ENCODE peak calls at places on chromosomes 4 and X, in eight cellular contexts. W is GM12864, Q is endothelial cell of umbilical vein, N is colonic mucosa, R is fibroblast of lung, G is uterus, A is choroid plexus epithelial cell, P is OCI-LY7. H is an unnamed sample.

GRCh38 chr4:171650543-171650942 is 162.7 kb upstream of the GALNTL6 start:
- DNase-seq in W (no peak), A (no peak), N (no peak), R (no peak), P (no peak), G (no peak), Q (no peak), H (no peak)

GRCh38 chr4:82708982-82709381 is 89.6 kb downstream of the SCD5 start:
- DNase-seq in N (no peak), W (no peak), G (no peak), A (no peak), R (no peak), P (no peak), Q (peak), H (no peak)

GRCh38 chrX:54786972-54787371 is 11.1 kb downstream of the ITIH6 start:
- DNase-seq in R (no peak), W (no peak), Q (no peak), N (peak), P (peak), G (no peak), A (no peak), H (peak)

GRCh38 chr4:38294238-38294637 is 334.0 kb downstream of the PTTG2 start:
- DNase-seq in R (no peak), W (no peak), A (no peak), G (no peak), N (no peak), P (no peak), Q (no peak), H (no peak)

GRCh38 chr4:42927946-42928345 is 35.4 kb downstream of the GRXCR1 start:
- DNase-seq in W (no peak), R (no peak), G (no peak), N (no peak), P (no peak), Q (no peak), A (no peak), H (no peak)

GRCh38 chr4:106569151-106570029 is 200.8 kb upstream of the GIMD1 start:
- DNase-seq in A (peak), G (no peak), R (peak), W (no peak), N (no peak), Q (no peak), P (no peak), H (no peak)

GRCh38 chr4:56757270-56757746 is 64.2 kb downstream of the SPINK2 start:
- DNase-seq in W (no peak), P (peak), G (no peak), A (peak), R (peak), Q (no peak), N (no peak), H (peak)

GRCh38 chr4:140675599-140676231 is 80.5 kb downstream of the TBC1D9 start:
- DNase-seq in G (no peak), R (peak), W (no peak), Q (peak), N (no peak), P (peak), A (peak), H (no peak)

GRCh38 chr4:54172156-54172555 is 56.9 kb upstream of the PDGFRA start:
- DNase-seq in Q (no peak), G (no peak), R (no peak), W (no peak), N (no peak), P (peak), A (no peak), H (no peak)

GRCh38 chrX:70769659-70770232 is 138.8 kb downstream of the TEX11 start:
- DNase-seq in P (peak), Q (peak), W (no peak), N (no peak), R (no peak), A (peak), G (no peak), H (no peak)

GRCh38 chrX:154602766-154603437 is 16.2 kb downstream of the CTAG1B start:
- DNase-seq in N (no peak), A (no peak), R (no peak), P (no peak), G (no peak), W (no peak), Q (no peak), H (no peak)

GRCh38 chr4:61333490-61333889 is 133.4 kb downstream of the ADGRL3 start:
- DNase-seq in N (no peak), R (no peak), G (no peak), A (no peak), Q (no peak), P (no peak), W (no peak), H (no peak)

GRCh38 chr4:184955116-184955515 is 63.2 kb upstream of the HELT start:
- DNase-seq in A (no peak), Q (no peak), R (no peak), G (no peak), W (no peak), N (peak), P (no peak), H (no peak)

GRCh38 chr4:151117371-151117962 is 18.0 kb downstream of the RPS3A start:
- DNase-seq in A (peak), N (peak), R (peak), G (peak), Q (peak), W (peak), P (peak), H (no peak)

GRCh38 chr4:36243355-36244256 is 708 bp downstream of the ARAP2 start:
- DNase-seq in G (peak), A (peak), P (no peak), N (peak), R (peak), W (no peak), Q (no peak), H (peak)

GRCh38 chr4:152436384-152436783 is 99.5 kb downstream of the FBXW7 start:
- DNase-seq in Q (no peak), P (peak), N (no peak), W (no peak), R (no peak), A (no peak), G (no peak), H (no peak)
- TF ChIP-seq CTCF in Q (no peak), P (peak), N (no peak), W (peak), R (no peak), A (no peak), G (no peak), H (no peak)

GRCh38 chrX:136211766-136212556 is 39.2 kb downstream of the MAP7D3 start:
- DNase-seq in G (no peak), Q (no peak), P (no peak), A (no peak), W (no peak), R (no peak), N (no peak), H (no peak)

GRCh38 chrX:136214551-136214950 is 36.6 kb downstream of the MAP7D3 start:
- DNase-seq in G (no peak), Q (peak), R (peak), W (no peak), N (no peak), P (no peak), A (peak), H (no peak)

GRCh38 chrX:136219893-136220292 is 31.3 kb downstream of the MAP7D3 start:
- DNase-seq in R (no peak), W (no peak), P (no peak), G (no peak), A (no peak), N (no peak), Q (no peak), H (no peak)

GRCh38 chrX:136212557-136213111 is 38.6 kb downstream of the MAP7D3 start:
- DNase-seq in N (no peak), Q (no peak), P (no peak), A (no peak), G (no peak), R (no peak), W (no peak), H (no peak)

GRCh38 chrX:136215559-136215958 is 35.6 kb downstream of the MAP7D3 start:
- DNase-seq in A (no peak), N (no peak), W (no peak), R (peak), Q (no peak), G (no peak), P (no peak), H (no peak)
- TF ChIP-seq CTCF in A (no peak), N (no peak), W (no peak), R (no peak), Q (no peak), G (no peak), P (no peak), H (no peak)

DNA sequence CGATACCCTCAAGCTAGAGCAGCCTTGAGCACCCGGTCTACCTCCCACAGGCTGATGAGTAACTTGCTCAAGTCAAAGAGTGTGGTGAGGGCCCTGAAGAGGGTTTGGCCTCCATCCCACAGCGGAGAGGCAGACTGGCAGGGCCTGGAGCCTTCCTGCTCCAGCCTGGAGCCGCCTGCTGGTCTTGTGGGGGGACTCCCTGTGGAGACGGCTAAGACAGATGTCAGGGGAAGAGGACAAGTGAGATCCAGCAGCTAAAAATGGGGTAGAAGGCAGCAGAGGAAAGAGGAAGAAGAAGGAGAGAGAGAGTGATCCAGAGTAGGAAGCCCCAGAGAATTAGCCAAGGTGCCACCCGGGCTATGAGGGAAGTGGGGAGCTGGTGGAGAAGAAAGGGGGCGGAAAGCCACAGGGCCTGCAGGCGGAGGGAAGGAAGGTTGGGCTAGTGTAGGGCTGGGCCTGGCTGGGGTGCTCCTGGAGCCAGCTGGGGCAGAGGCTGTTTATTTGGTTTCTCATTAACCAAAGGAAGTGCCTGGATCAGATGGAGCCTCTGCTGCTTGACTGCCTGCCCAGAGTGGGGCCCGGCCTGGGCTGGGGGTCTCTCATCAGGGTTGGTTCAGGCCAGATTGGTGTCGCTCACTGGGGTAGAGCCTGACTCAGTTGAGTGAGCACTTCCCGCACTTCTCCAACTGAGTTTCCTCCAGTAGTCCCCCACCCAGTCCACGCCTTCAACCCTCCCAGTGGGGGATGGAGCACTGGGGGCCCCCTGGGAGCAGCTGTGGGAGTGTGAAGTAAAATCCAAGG is 14.2 kb downstream of the EFNB1 start:
- DNase-seq in P (no peak), Q (no peak), A (peak), R (peak), N (peak), W (no peak), G (no peak), H (peak)
- TF ChIP-seq CTCF in P (no peak), Q (no peak), A (peak), R (no peak), N (no peak), W (no peak), G (no peak), H (no peak)

GRCh38 chr4:148056879-148057278 is 325.0 kb downstream of the ARHGAP10 start:
- DNase-seq in N (peak), P (peak), W (peak), R (peak), A (peak), Q (peak), G (no peak), H (peak)

GRCh38 chr4:148059617-148060180 is 327.8 kb downstream of the ARHGAP10 start:
- DNase-seq in R (no peak), Q (no peak), A (no peak), N (no peak), G (no peak), W (no peak), P (no peak), H (no peak)

GRCh38 chr4:148057425-148058020 is 325.6 kb downstream of the ARHGAP10 start:
- DNase-seq in R (no peak), N (no peak), P (peak), A (no peak), W (no peak), G (no peak), Q (no peak), H (no peak)

GRCh38 chr4:148060264-148061138 is 328.6 kb downstream of the ARHGAP10 start:
- DNase-seq in P (peak), N (peak), A (no peak), G (no peak), R (no peak), W (no peak), Q (no peak), H (no peak)

GRCh38 chr4:148058160-148058859 is 326.4 kb downstream of the ARHGAP10 start:
- DNase-seq in P (no peak), N (no peak), R (no peak), A (no peak), W (no peak), G (no peak), Q (no peak), H (no peak)
- TF ChIP-seq CTCF in P (no peak), N (no peak), R (no peak), A (no peak), W (no peak), G (no peak), Q (no peak), H (no peak)

GRCh38 chrX:128816919-128817318 is 706.4 kb downstream of the SMARCA1 start:
- DNase-seq in W (no peak), N (no peak), G (no peak), A (peak), R (no peak), P (peak), Q (no peak), H (no peak)
- TF ChIP-seq CTCF in W (peak), N (peak), G (no peak), A (no peak), R (no peak), P (peak), Q (no peak), H (no peak)

DNA sequence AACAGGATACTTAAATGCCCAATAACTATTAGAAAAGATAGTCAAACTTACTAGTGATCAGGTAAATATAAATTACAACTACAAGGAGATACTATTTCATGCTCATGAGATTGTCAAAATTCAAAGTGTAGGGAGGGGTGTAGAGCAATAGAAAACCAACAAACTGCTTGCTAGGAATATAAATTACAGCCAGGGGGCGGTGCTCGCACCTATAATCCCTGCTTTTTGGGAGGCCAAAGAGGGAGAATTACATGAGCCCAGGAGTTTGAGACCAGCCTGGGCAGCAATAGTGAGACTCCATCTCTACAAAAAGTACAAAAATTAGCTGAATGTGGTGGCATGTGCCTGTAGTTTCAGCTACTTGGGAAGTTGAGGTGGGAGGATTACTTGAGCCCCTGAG is 556.5 kb upstream of the NR3C2 start:
- DNase-seq in N (no peak), W (no peak), G (no peak), A (peak), P (peak), R (no peak), Q (no peak), H (no peak)
- TF ChIP-seq CTCF in N (no peak), W (peak), G (no peak), A (peak), P (peak), R (peak), Q (no peak), H (no peak)

GRCh38 chr4:87986508-87986907 is 11.0 kb downstream of the SPP1 start:
- DNase-seq in P (no peak), W (no peak), R (no peak), G (no peak), N (no peak), A (no peak), Q (no peak), H (no peak)

GRCh38 chr4:87982446-87982845 is 6.9 kb downstream of the SPP1 start:
- DNase-seq in G (no peak), W (no peak), P (no peak), N (no peak), Q (no peak), A (no peak), R (peak), H (no peak)

GRCh38 chr4:87985097-87985886 is 9.8 kb downstream of the SPP1 start:
- DNase-seq in W (no peak), A (peak), Q (peak), G (no peak), R (peak), P (peak), N (peak), H (no peak)

GRCh38 chr4:87983996-87984395 is 8.5 kb downstream of the SPP1 start:
- DNase-seq in W (no peak), A (no peak), Q (no peak), N (no peak), R (no peak), P (no peak), G (no peak), H (no peak)

DNA sequence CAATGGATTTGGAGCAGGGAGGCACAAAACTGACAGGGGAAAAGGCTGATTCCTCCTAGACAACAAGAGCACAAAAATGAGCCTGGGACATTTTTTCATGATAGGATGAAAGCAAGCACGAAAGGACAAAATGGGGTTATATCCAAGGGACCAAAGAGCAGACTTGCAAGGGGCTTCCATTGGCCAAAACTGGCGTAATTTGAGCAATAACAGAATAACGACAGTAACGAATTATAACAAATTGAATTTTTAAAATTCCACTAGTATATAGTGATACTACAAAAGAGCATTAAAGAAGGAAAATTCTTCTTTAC is 10.3 kb downstream of the SPP1 start:
- DNase-seq in Q (no peak), A (no peak), W (no peak), R (no peak), N (no peak), G (no peak), P (no peak), H (no peak)
- TF ChIP-seq CTCF in Q (no peak), A (no peak), W (no peak), R (no peak), N (no peak), G (no peak), P (peak), H (no peak)

DNA sequence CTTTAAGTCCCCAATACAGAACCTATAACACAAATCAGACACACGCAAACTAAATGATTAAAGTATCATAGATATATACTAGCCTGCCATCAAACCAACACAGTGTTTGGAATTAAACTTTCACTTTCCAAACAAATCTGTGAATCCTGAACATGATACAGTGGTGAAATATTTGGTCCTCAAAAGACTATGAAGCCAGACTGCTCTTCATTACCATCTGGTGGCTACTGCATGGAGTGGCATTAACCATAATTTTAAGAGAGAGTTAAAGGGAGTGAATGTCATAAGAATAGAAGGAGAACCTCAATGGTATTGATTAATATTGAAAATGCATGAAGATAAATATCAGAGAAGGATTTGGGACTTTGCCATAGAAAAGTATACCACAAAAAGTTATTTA is 9.2 kb upstream of the GABRA4 start:
- DNase-seq in P (no peak), R (peak), W (no peak), Q (no peak), G (no peak), A (peak), N (no peak), H (no peak)
- TF ChIP-seq CTCF in P (peak), R (peak), W (peak), Q (no peak), G (no peak), A (peak), N (no peak), H (no peak)